ENCODE peak calls at places on chromosome 9, in five cellular contexts. J is AG04449, G is activated B cell treated with CpG ODN at 0.5 μM for 24 hours, R is GM12865, W is B cell. L is an unnamed sample.

GRCh38 chr9:4490705-4491620 is 695 bp downstream of the SLC1A1 start:
- DNase-seq in J (no peak), G (no peak), W (peak), R (peak), L (peak)

GRCh38 chr9:101587644-101588043 is 7.1 kb downstream of the PPP3R2 start:
- DNase-seq in W (no peak), G (no peak), J (no peak), R (no peak), L (no peak)

GRCh38 chr9:26725573-26725972 is 167.0 kb downstream of the CAAP1 start:
- DNase-seq in W (no peak), R (no peak), G (no peak), J (no peak), L (no peak)

GRCh38 chr9:93098236-93098946 is 2.4 kb downstream of the CARD19 start:
- DNase-seq in J (peak), R (peak), G (peak), W (peak), L (no peak)

GRCh38 chr9:126150411-126151030 is 176.1 kb upstream of the MVB12B start:
- DNase-seq in J (no peak), R (no peak), W (peak), G (no peak), L (no peak)

GRCh38 chr9:71737455-71737854 is 30.9 kb downstream of the CEMIP2 start:
- DNase-seq in J (no peak), W (no peak), R (no peak), G (no peak), L (no peak)

GRCh38 chr9:93086445-93087224 is 9.4 kb upstream of the CARD19 start:
- DNase-seq in J (no peak), G (no peak), W (peak), R (no peak), L (no peak)

GRCh38 chr9:33117306-33117705 is 40.8 kb upstream of the SMU1 start:
- DNase-seq in J (peak), W (no peak), R (no peak), G (no peak), L (no peak)

GRCh38 chr9:136546697-136547481 is 1.0 kb upstream of the NOTCH1 start:
- DNase-seq in R (peak), J (no peak), W (peak), G (peak), L (no peak)

GRCh38 chr9:63817622-63818518 is 1467.1 kb downstream of the FOXD4L5 start:
- DNase-seq in G (peak), W (peak), J (no peak), R (peak), L (peak)

GRCh38 chr9:115507148-115507547 is 389.2 kb upstream of the TNC start:
- DNase-seq in J (no peak), G (no peak), R (no peak), W (no peak), L (no peak)

GRCh38 chr9:85743290-85744128 is 1.8 kb upstream of the AGTPBP1 start:
- DNase-seq in J (peak), W (no peak), G (no peak), R (no peak), L (no peak)

GRCh38 chr9:134390537-134390936 is 64.3 kb downstream of the RXRA start:
- DNase-seq in G (no peak), W (peak), J (no peak), R (peak), L (peak)

GRCh38 chr9:93678199-93679019 is 102.0 kb downstream of the PHF2 start:
- DNase-seq in G (peak), R (no peak), J (no peak), W (no peak), L (no peak)

GRCh38 chr9:133667759-133668450 is 31.7 kb downstream of the DBH start:
- DNase-seq in W (no peak), G (no peak), J (no peak), R (no peak), L (no peak)

GRCh38 chr9:126861707-126862460 is 1.4 kb downstream of the ZBTB34 start:
- DNase-seq in G (no peak), W (no peak), J (no peak), R (peak), L (no peak)

GRCh38 chr9:94697972-94698581 is 28.4 kb upstream of the AOPEP start:
- DNase-seq in J (no peak), G (no peak), R (no peak), W (no peak), L (no peak)

DNA sequence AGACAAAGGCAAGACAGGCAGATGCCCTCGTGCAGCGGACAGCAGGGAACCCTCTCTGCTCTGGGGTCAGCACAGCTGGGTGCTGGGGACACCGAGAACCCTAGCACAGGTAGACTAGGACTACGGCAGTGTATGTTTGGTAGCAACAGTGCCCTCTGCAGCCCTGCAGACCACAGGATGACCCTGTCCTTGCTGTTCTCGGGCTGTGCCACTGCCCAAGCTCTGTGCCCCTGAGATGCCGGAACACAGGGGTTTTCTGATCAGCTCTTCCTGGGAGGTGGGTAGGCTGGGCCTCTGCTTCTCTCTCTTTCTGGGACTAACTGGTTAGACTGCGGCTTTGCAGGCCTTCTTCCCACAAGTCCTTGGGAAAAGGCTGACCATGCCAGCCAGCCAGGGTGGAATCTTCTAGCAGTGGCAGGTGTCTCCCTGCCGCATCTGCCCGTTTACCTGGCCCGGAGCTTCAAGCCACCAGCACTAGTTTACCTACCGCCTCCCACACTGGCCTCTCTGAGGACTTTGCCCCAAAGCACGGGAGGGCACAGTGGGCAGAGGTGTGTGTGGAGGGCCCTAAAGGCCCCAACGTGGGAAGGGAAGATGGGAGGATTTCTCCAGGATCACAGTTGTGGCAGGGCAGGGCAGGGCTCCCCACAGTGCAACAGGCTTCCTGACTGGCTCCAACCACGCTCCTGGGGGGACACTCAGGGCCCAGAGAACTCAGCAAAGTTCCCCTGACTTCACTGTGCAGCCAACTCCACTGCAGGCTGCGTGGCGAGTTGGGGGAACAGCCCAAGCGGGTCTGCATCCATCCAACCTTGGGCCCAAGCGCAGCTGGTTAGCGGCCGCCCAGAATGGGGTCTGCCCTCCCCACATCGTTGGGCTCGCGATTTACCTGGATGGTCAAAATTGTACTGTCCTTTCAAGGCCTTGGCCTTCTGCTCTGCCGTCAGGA is 1.2 kb downstream of the UCK1 start:
- DNase-seq in W (peak), J (no peak), R (no peak), G (no peak), L (peak)
- TF ChIP-seq CTCF in W (no peak), J (no peak), R (no peak), G (no peak), L (no peak)

DNA sequence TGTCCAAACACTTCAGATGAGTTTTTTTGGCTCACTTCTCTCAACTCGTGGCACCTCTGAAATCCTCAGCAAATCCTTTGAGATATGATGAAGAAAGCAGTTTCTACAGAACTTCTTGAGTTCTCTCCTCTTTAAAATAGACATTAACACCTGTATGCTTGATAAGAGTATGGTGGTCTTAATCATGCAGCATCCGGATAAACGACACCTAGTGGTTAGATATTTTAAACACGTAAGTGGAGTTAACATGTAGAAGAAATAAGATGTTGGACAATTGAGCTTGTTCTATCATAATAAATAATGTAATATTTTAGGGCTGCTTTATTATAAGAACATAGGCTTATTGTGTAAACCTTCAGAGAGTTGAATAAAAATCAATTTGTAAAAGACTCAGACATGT is 324.8 kb downstream of the CYLC2 start:
- DNase-seq in R (peak), W (no peak), J (no peak), G (no peak), L (no peak)
- TF ChIP-seq CTCF in R (no peak), W (no peak), J (no peak), G (no peak), L (no peak)

GRCh38 chr9:106933470-106933869 is 70.5 kb downstream of the ZNF462 start:
- DNase-seq in J (no peak), W (no peak), R (no peak), G (no peak), L (no peak)
- TF ChIP-seq CTCF in J (no peak), W (no peak), R (no peak), G (no peak), L (no peak)

GRCh38 chr9:105413486-105414068 is 34.3 kb upstream of the FSD1L start:
- DNase-seq in R (no peak), W (no peak), J (no peak), G (no peak), L (no peak)
- TF ChIP-seq CTCF in R (no peak), W (no peak), J (peak), G (no peak), L (no peak)

GRCh38 chr9:97740848-97741821 is 44.0 kb upstream of the XPA start:
- DNase-seq in G (peak), W (peak), R (peak), J (no peak), L (peak)
- TF ChIP-seq CTCF in G (no peak), W (no peak), R (no peak), J (peak), L (no peak)